ENCODE peak calls at places on chromosomes 13 and 19, in five cellular contexts. H, Y, C, W and K are unnamed samples.

GRCh38 chr19:41029524-41030432 is 38.7 kb downstream of the CYP2B6 start:
- DNase-seq in Y (no peak), C (no peak), H (no peak), W (no peak), K (peak; percentile 57)

GRCh38 chr19:10800488-10800887 is 35.5 kb downstream of the TMED1 start:
- DNase-seq in C (no peak), W (no peak), H (no peak), Y (no peak), K (no peak)

GRCh38 chr13:27954406-27954851 is 14.7 kb downstream of the CDX2 start:
- DNase-seq in W (peak; percentile 34), C (no peak), H (peak; percentile 49), Y (peak; percentile 75), K (peak; percentile 87)

GRCh38 chr19:30219682-30220081 is 152.5 kb upstream of the ZNF536 start:
- DNase-seq in Y (no peak), W (peak; percentile 62), H (no peak), C (no peak), K (no peak)

GRCh38 chr19:5609881-5610280 is 12.7 kb downstream of the SAFB2 start:
- DNase-seq in W (no peak), Y (no peak), C (no peak), H (no peak), K (no peak)

GRCh38 chr19:46579286-46579944 is 21.7 kb upstream of the CALM3 start:
- DNase-seq in W (peak; percentile 64), Y (peak; percentile 82), H (no peak), C (no peak), K (no peak)

GRCh38 chr19:17654993-17655392 is 33.2 kb downstream of the UNC13A start:
- DNase-seq in W (peak; percentile 62), H (no peak), C (no peak), Y (peak; percentile 61), K (no peak)

GRCh38 chr13:35392768-35393167 is 83.7 kb downstream of the MAB21L1 start:
- DNase-seq in Y (no peak), W (no peak), H (no peak), C (no peak), K (no peak)

GRCh38 chr13:69935043-69935442 is 172.6 kb upstream of the ATXN8OS start:
- DNase-seq in H (no peak), Y (no peak), C (no peak), W (peak; percentile 9), K (no peak)

GRCh38 chr19:30224689-30225606 is 147.2 kb upstream of the ZNF536 start:
- DNase-seq in C (no peak), Y (no peak), W (peak; percentile 84), H (no peak), K (no peak)

GRCh38 chr13:25848822-25849740 is 202.7 kb downstream of the SHISA2 start:
- DNase-seq in H (no peak), W (no peak), C (no peak), Y (no peak), K (no peak)

GRCh38 chr19:8459520-8460260 is 14.9 kb downstream of the HNRNPM start:
- DNase-seq in H (no peak), Y (no peak), C (no peak), W (no peak), K (no peak)

GRCh38 chr13:52713894-52714293 is 25.7 kb downstream of the CNMD start:
- DNase-seq in C (peak; percentile 20), W (no peak), Y (no peak), H (no peak), K (no peak)

GRCh38 chr19:5338661-5339469 is 1.7 kb downstream of the PTPRS start:
- DNase-seq in C (no peak), Y (no peak), W (peak; percentile 81), H (no peak), K (no peak)

GRCh38 chr13:33204130-33204927 is 81.2 kb downstream of the STARD13 start:
- DNase-seq in C (no peak), H (peak; percentile 31), Y (no peak), W (peak; percentile 63), K (peak; percentile 93)

GRCh38 chr13:41615520-41615838 is 158.1 kb downstream of the RGCC start:
- DNase-seq in H (no peak), W (no peak), Y (no peak), C (no peak), K (no peak)

GRCh38 chr13:85236431-85236830 is 562.8 kb downstream of the SLITRK6 start:
- DNase-seq in W (no peak), C (no peak), H (no peak), Y (no peak), K (no peak)

GRCh38 chr13:44437356-44438233 is 64.0 kb downstream of the SERP2 start:
- DNase-seq in Y (no peak), C (no peak), H (no peak), W (no peak), K (no peak)

GRCh38 chr19:5974721-5975387 is 3.1 kb downstream of the RANBP3 start:
- DNase-seq in Y (no peak), W (no peak), C (no peak), H (no peak), K (no peak)

GRCh38 chr13:46996316-46996715 is 99.5 kb upstream of the HTR2A start:
- DNase-seq in Y (no peak), H (no peak), W (no peak), C (no peak), K (no peak)

GRCh38 chr13:25619897-25620296 is 248.1 kb downstream of the ATP8A2 start:
- DNase-seq in W (no peak), Y (no peak), H (no peak), C (no peak), K (no peak)

GRCh38 chr19:3057275-3057714 is 5.0 kb downstream of the TLE5 start:
- DNase-seq in H (peak; percentile 93), C (peak; percentile 92), Y (peak; percentile 64), W (no peak), K (no peak)

GRCh38 chr13:113144255-113144629 is 14.2 kb upstream of the PROZ start:
- DNase-seq in C (no peak), Y (peak; percentile 32), H (no peak), W (no peak), K (no peak)

GRCh38 chr13:51957377-51958216 is 53.7 kb downstream of the ATP7B start:
- DNase-seq in H (no peak), C (no peak), Y (no peak), W (no peak), K (no peak)

GRCh38 chr19:39792999-39793546 is 14.4 kb downstream of the LEUTX start:
- DNase-seq in C (peak; percentile 44), Y (peak; percentile 92), W (peak; percentile 80), H (peak; percentile 78), K (peak; percentile 94)
- TF ChIP-seq POLR2AphosphoS5 in C (peak; percentile 12), Y (no peak), W (no peak), H (no peak), K (peak; percentile 53)

DNA sequence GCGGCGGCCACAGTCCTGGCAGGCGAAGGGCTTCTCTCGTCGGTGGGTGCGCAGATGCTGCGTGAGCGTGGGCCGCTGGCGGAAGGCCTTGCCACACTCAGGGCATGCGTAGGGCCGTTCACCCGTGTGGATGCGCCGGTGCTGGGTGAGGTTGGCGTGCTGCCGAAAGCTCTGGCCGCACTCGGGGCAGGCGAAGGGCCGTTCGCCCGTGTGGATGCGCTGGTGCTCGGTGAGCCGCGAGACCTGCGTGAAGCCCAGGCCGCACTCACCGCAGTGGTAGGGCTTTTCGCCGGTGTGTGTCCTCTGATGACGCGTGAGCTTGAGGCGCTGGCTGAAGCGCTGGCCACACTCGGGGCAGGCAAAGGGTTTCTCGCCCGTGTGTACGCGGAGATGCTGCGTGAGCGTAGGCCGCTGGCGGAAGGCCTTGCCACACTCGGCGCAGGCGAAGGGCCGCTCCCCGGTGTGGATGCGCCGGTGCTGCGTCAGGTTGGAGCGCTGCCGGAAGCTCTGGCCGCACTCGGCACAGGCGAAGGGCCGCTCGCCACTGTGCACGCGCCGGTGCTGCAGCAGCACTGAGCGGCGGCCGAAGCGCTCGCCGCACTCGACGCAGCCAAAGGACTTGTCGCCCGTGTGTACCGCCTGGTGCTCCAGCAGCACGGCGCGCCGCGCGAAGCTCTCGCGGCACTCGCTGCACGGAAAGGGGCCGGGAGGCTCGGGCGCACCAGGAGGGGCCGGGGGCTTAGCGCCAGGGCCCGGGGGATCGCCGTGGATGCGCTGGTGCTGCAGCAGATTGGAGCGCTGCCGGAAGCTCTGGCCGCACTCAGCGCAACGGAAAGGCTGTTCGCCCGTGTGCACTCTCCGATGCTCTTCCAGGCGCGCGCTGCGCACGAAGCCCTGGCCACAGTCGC is 4.0 kb upstream of the UBE2M start:
- DNase-seq in C (no peak), H (peak; percentile 48), W (peak; percentile 60), Y (no peak), K (no peak)
- TF ChIP-seq POLR2AphosphoS5 in C (peak; percentile 11), H (no peak), W (peak; percentile 2), Y (peak; percentile 16), K (peak; percentile 13)

GRCh38 chr13:32121316-32121715 is 89.7 kb downstream of the FRY start:
- DNase-seq in W (no peak), H (no peak), Y (no peak), C (no peak), K (no peak)

GRCh38 chr13:32115069-32115468 is 83.5 kb downstream of the FRY start:
- DNase-seq in C (no peak), H (no peak), Y (no peak), W (no peak), K (no peak)

GRCh38 chr13:32113564-32113963 is 82.0 kb downstream of the FRY start:
- DNase-seq in C (no peak), H (no peak), W (no peak), Y (no peak), K (no peak)

GRCh38 chr13:32116210-32116609 is 84.6 kb downstream of the FRY start:
- DNase-seq in Y (no peak), C (no peak), W (no peak), H (no peak), K (no peak)

DNA sequence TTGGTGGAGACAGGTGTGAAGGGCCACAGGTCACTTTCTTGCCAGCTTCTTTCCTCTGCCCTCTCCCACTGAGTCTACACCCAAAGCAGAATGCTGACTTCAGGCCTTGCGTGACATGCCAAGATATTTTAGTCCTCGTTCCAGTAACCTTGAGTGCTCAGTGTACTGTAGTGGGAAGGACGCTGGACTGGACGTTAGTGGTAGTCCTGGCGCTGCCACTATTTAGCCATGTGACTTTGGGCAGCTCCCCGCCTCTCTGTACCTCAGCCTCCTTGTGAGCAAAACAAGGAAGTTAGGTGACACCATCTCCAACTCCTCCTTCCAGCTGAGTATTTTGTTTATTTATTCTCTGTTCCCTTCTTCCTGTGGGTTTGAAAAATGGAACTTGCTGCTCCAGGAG is 86.1 kb downstream of the FRY start:
- DNase-seq in W (no peak), Y (no peak), H (peak; percentile 51), C (no peak), K (no peak)
- TF ChIP-seq POLR2AphosphoS5 in W (no peak), Y (no peak), H (no peak), C (no peak), K (no peak)

GRCh38 chr13:97125051-97125809 is 96.9 kb upstream of the MBNL2 start:
- DNase-seq in H (no peak), C (no peak), Y (no peak), W (peak; percentile 50), K (no peak)

GRCh38 chr13:97127842-97128241 is 94.3 kb upstream of the MBNL2 start:
- DNase-seq in W (no peak), H (no peak), C (no peak), Y (no peak), K (no peak)

GRCh38 chr13:97122381-97122996 is 99.6 kb upstream of the MBNL2 start:
- DNase-seq in H (no peak), Y (no peak), W (no peak), C (no peak), K (no peak)

GRCh38 chr13:97124237-97124636 is 97.9 kb upstream of the MBNL2 start:
- DNase-seq in C (no peak), Y (no peak), H (no peak), W (no peak), K (no peak)

GRCh38 chr13:97125810-97126738 is 96.1 kb upstream of the MBNL2 start:
- DNase-seq in H (no peak), C (no peak), W (no peak), Y (no peak), K (no peak)
- TF ChIP-seq POLR2AphosphoS5 in H (no peak), C (no peak), W (no peak), Y (no peak), K (no peak)

GRCh38 chr19:16258440-16258903 is 60.8 kb downstream of the AP1M1 start:
- DNase-seq in W (peak; percentile 55), C (peak; percentile 31), H (peak; percentile 68), Y (no peak), K (peak; percentile 94)
- TF ChIP-seq POLR2AphosphoS5 in W (no peak), C (peak; percentile 63), H (peak; percentile 60), Y (no peak), K (peak; percentile 84)